ENCODE peak calls at places on chromosome 3, in ten cellular contexts. T is amygdala; I is nephron progenitor cell; H is fibroblast of gingiva; K is hypothalamus; C is left lung; S is glomerular endothelial cell; D is thoracic aorta; P is stimulated activated CD8-positive, alpha-beta memory T cell treated with anti-CD3 and anti-CD28 coated beads, Interleukin-15, amount 100 ng/mL, for 24 hours; V is Right ventricle myocardium superior. A is an unnamed sample.

GRCh38 chr3:155989536-155989935 is 119.1 kb downstream of the GMPS start:
- DNase-seq in H (no peak), D (no peak), C (no peak), I (no peak), V (no peak), P (no peak), T (no peak), S (no peak), K (no peak), A (no peak)

GRCh38 chr3:141659821-141660597 is 78.1 kb upstream of the RNF7 start:
- DNase-seq in T (peak), S (no peak), I (peak), C (peak), P (no peak), K (peak), V (peak), D (peak), H (peak), A (peak)

GRCh38 chr3:40035177-40035576 is 225.8 kb downstream of the MYRIP start:
- DNase-seq in V (no peak), D (no peak), P (no peak), K (no peak), S (no peak), I (no peak), H (no peak), T (no peak), C (no peak), A (no peak)

GRCh38 chr3:53312832-53313231 is 34.5 kb downstream of the DCP1A start:
- DNase-seq in D (no peak), V (no peak), C (no peak), H (no peak), T (no peak), K (no peak), S (no peak), I (no peak), P (no peak), A (no peak)

GRCh38 chr3:108159865-108160264 is 62.4 kb downstream of the IFT57 start:
- DNase-seq in S (peak), I (no peak), P (no peak), C (no peak), T (no peak), K (no peak), H (peak), D (no peak), V (no peak), A (no peak)

GRCh38 chr3:173531602-173532001 is 134.1 kb downstream of the NLGN1 start:
- DNase-seq in V (no peak), D (no peak), T (no peak), S (no peak), K (no peak), C (no peak), H (no peak), P (no peak), I (no peak), A (no peak)

GRCh38 chr3:98766924-98767323 is 3.8 kb downstream of the ST3GAL6 start:
- DNase-seq in T (no peak), V (no peak), P (no peak), D (no peak), S (no peak), K (no peak), C (no peak), H (no peak), I (no peak), A (no peak)

GRCh38 chr3:185702564-185703225 is 116.6 kb downstream of the SENP2 start:
- DNase-seq in P (no peak), V (no peak), S (no peak), C (no peak), H (no peak), D (no peak), K (no peak), T (no peak), I (no peak), A (no peak)

GRCh38 chr3:51340311-51340829 is 44.7 kb upstream of the MANF start:
- DNase-seq in S (peak), C (no peak), K (peak), V (no peak), H (peak), P (no peak), T (no peak), I (no peak), D (no peak), A (no peak)

GRCh38 chr3:16132926-16133325 is 41.6 kb upstream of the GALNT15 start:
- DNase-seq in D (no peak), K (no peak), H (peak), S (no peak), T (no peak), V (no peak), P (no peak), C (no peak), I (no peak), A (no peak)

GRCh38 chr3:154214320-154214719 is 93.1 kb downstream of the ARHGEF26 start:
- DNase-seq in S (no peak), I (no peak), T (no peak), D (no peak), V (no peak), K (no peak), H (no peak), C (no peak), P (no peak), A (no peak)

GRCh38 chr3:99236576-99236975 is 335.1 kb upstream of the DCBLD2 start:
- DNase-seq in P (no peak), C (no peak), V (no peak), H (no peak), K (no peak), D (no peak), S (no peak), T (no peak), I (no peak), A (no peak)

GRCh38 chr3:171285287-171285686 is 174.9 kb downstream of the TNIK start:
- DNase-seq in I (no peak), H (no peak), V (no peak), K (no peak), P (no peak), D (no peak), C (no peak), T (no peak), S (no peak), A (no peak)

GRCh38 chr3:30448436-30448835 is 158.0 kb upstream of the TGFBR2 start:
- DNase-seq in P (no peak), K (no peak), T (no peak), D (no peak), I (no peak), V (no peak), C (no peak), H (peak), S (no peak), A (no peak)

GRCh38 chr3:46416134-46417119 is 9.4 kb downstream of the CCRL2 start:
- DNase-seq in T (no peak), I (no peak), S (no peak), D (no peak), V (no peak), K (no peak), H (no peak), C (no peak), P (no peak), A (no peak)

A was measured in glutamatergic neuron.